ENCODE peak calls at places on chromosomes 4 and X, in eight cellular contexts. B is fibroblast of the aortic adventitia; A is esophagus squamous epithelium; X is CD8-positive, alpha-beta T cell; H is cardiac muscle cell; T is aorta; L is kidney; U is ovary. O is an unnamed sample.

GRCh38 chr4:76365636-76366035 is 55.3 kb downstream of the CCDC158 start:
- DNase-seq in B (peak), A (no peak), X (no peak), H (no peak), T (no peak), L (no peak), U (no peak), O (no peak)

GRCh38 chrX:65690057-65690855 is 22.8 kb downstream of the MSN start:
- DNase-seq in B (peak), A (no peak), X (no peak), H (no peak), T (peak), L (peak), U (no peak), O (no peak)

GRCh38 chrX:8870411-8870810 is 69.2 kb upstream of the FAM9A start:
- DNase-seq in B (no peak), A (no peak), X (no peak), H (no peak), T (no peak), L (no peak), U (no peak), O (no peak)

GRCh38 chr4:1737666-1738065 is 16.3 kb downstream of the TACC3 start:
- DNase-seq in B (no peak), A (no peak), X (no peak), H (no peak), T (no peak), L (no peak), U (no peak), O (no peak)

GRCh38 chr4:6641971-6642320 is 1.5 kb downstream of the MRFAP1 start:
- DNase-seq in B (peak), A (no peak), X (no peak), H (peak), T (no peak), L (no peak), U (no peak), O (no peak)

GRCh38 chr4:168694669-168695068 is 197.8 kb downstream of the PALLD start:
- DNase-seq in B (peak), A (no peak), X (no peak), H (no peak), T (no peak), L (no peak), U (no peak), O (no peak)

GRCh38 chr4:83618431-83618830 is 82.5 kb downstream of the GPAT3 start:
- DNase-seq in B (peak), A (no peak), X (no peak), H (peak), T (no peak), L (no peak), U (no peak), O (peak)

GRCh38 chr4:55611358-55612059 is 19.5 kb upstream of the PDCL2 start:
- DNase-seq in B (no peak), A (no peak), X (no peak), H (no peak), T (no peak), L (no peak), U (no peak), O (no peak)

DNA sequence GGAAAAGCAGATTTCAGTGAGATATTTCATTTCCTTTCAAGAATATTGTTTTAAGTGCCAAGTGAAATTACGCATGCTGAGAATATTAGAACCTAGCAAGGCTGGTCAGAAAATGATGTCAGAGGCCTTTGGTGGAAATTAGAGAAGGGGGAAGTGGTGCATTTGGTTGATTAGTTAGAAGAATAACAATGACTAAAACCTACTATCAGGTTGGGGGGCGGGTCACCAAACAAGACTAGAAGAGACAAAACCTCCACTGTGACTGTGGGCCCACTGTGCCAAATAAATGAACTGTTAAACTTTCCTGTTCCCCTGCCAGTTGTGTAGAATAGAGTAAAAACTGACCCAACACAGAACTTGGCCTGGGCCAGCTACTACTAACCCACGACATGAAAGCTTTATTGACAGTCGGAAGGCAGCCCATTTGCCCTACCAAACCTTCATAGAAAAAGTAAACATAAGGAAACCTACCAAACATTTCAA is 2.9 kb downstream of the RAPGEF2 start:
- DNase-seq in B (peak), A (no peak), X (no peak), H (no peak), T (no peak), L (no peak), U (no peak), O (peak)
- H3K4me3 ChIP-seq in B (peak), A (peak), X (no peak), H (peak), T (peak), L (peak), U (no peak), O (peak)

DNA sequence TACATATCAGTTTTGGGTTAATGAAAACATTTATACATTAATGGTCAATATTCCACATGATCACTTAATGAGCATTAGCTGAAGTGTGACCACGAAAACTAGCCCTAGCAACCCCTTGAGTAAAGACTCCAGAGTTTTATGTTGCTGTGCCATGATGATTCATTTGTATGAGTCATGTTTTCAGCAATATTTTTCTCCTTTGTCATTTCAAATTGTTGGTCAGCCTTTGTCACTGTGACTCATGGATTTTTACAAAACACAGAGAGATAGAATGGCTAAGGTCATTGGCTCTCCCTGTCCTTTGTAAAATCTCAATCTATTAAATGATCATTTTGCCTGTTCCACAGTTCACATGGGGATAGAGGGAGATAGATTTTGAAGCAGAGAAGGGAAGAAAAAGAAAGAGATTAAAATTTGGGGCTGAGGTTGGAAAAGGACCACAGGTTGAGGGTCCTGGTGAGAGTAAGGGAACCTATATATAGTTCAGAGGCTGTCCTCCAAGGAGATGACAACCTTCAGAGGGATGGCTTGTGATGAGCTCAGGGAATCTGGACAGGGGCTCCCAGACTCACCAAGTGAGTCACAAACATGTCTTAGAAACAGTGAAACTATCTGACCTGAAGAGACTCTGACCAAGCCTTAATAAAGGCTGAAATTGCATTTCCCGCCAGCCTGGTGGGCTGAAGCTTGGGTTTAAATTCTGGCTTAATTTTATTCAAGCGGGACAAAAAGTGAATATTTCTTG is 25.6 kb downstream of the NR0B1 start:
- DNase-seq in B (peak), A (no peak), X (no peak), H (no peak), T (no peak), L (no peak), U (no peak), O (peak)
- H3K4me3 ChIP-seq in B (no peak), A (no peak), X (no peak), H (no peak), T (no peak), L (no peak), U (no peak), O (no peak)

GRCh38 chr4:108080752-108081151 is 88.0 kb downstream of the LEF1 start:
- DNase-seq in B (no peak), A (no peak), X (peak), H (no peak), T (no peak), L (no peak), U (no peak), O (no peak)
- H3K4me3 ChIP-seq in B (no peak), A (no peak), X (peak), H (no peak), T (no peak), L (no peak), U (no peak), O (no peak)

GRCh38 chrX:68500105-68500504 is 1.3 kb downstream of the YIPF6 start:
- DNase-seq in B (no peak), A (no peak), X (no peak), H (no peak), T (no peak), L (no peak), U (no peak), O (no peak)
- H3K4me3 ChIP-seq in B (no peak), A (no peak), X (no peak), H (peak), T (no peak), L (no peak), U (no peak), O (no peak)